ENCODE peak calls at places on chromosomes 16 and 17, in four cellular contexts. K, Q, E and T are unnamed samples.

GRCh38 chr17:63250830-63251229 is 195.3 kb downstream of the CYB561 start:
- DNase-seq in K (no peak), Q (no peak), E (no peak), T (no peak)

GRCh38 chr16:27444015-27444414 is 42.0 kb downstream of the IL21R start:
- DNase-seq in K (no peak), Q (no peak), E (no peak), T (no peak)

GRCh38 chr16:78448658-78449327 is 349.3 kb downstream of the WWOX start:
- DNase-seq in K (no peak), Q (no peak), E (no peak), T (no peak)

GRCh38 chr17:73901661-73902415 is 257.6 kb upstream of the SDK2 start:
- DNase-seq in K (no peak), Q (no peak), E (no peak), T (no peak)

GRCh38 chr17:69597898-69598692 is 183.6 kb downstream of the MAP2K6 start:
- DNase-seq in K (no peak), Q (no peak), E (no peak), T (no peak)

GRCh38 chr16:26195225-26195624 is 503.5 kb downstream of the HS3ST4 start:
- DNase-seq in K (no peak), Q (no peak), E (no peak), T (no peak)

GRCh38 chr16:57871457-57871856 is 69.2 kb upstream of the KIFC3 start:
- DNase-seq in K (no peak), Q (no peak), E (no peak), T (no peak)

GRCh38 chr16:16007743-16008111 is 58.3 kb downstream of the ABCC1 start:
- DNase-seq in K (no peak), Q (no peak), E (no peak), T (no peak)

GRCh38 chr17:59331929-59332889 is 754 bp downstream of the YPEL2 start:
- DNase-seq in K (no peak), Q (no peak), E (no peak), T (peak; percentile 51)

GRCh38 chr17:64159051-64159590 is 29.2 kb upstream of the ERN1 start:
- DNase-seq in K (no peak), Q (no peak), E (no peak), T (no peak)

GRCh38 chr17:72422505-72423285 is 301.9 kb downstream of the SOX9 start:
- DNase-seq in K (no peak), Q (peak; percentile 95), E (peak; percentile 96), T (no peak)

GRCh38 chr16:66474750-66475199 is 47.7 kb downstream of the BEAN1 start:
- DNase-seq in K (no peak), Q (no peak), E (no peak), T (no peak)

GRCh38 chr17:48016112-48016511 is 21.5 kb downstream of the COPZ2 start:
- DNase-seq in K (no peak), Q (no peak), E (no peak), T (no peak)

GRCh38 chr17:42704495-42705494 is 22.5 kb downstream of the CNTNAP1 start:
- DNase-seq in K (no peak), Q (no peak), E (no peak), T (no peak)

GRCh38 chr17:16971458-16972338 is at the start of gene TNFRSF13B:
- DNase-seq in K (no peak), Q (no peak), E (no peak), T (no peak)

GRCh38 chr17:74521701-74522201 is 9.5 kb downstream of the CD300LB start:
- DNase-seq in K (no peak), Q (no peak), E (no peak), T (no peak)

GRCh38 chr17:37234106-37234505 is 141.7 kb upstream of the C17orf78 start:
- DNase-seq in K (no peak), Q (no peak), E (no peak), T (no peak)

GRCh38 chr17:37134050-37134449 is 185.3 kb downstream of the AATF start:
- DNase-seq in K (no peak), Q (no peak), E (no peak), T (no peak)

GRCh38 chr17:42407289-42407836 is 15.7 kb downstream of the CAVIN1 start:
- DNase-seq in K (no peak), Q (no peak), E (peak; percentile 63), T (peak; percentile 48)

GRCh38 chr16:54690710-54691109 is 240.0 kb upstream of the IRX5 start:
- DNase-seq in K (no peak), Q (no peak), E (no peak), T (no peak)

GRCh38 chr16:17757808-17758207 is 287.0 kb upstream of the XYLT1 start:
- DNase-seq in K (no peak), Q (no peak), E (no peak), T (no peak)

GRCh38 chr16:2686912-2687507 is 4.7 kb downstream of the KCTD5 start:
- DNase-seq in K (no peak), Q (no peak), E (no peak), T (peak; percentile 44)

GRCh38 chr17:21119247-21119944 is 7.4 kb upstream of the DHRS7B start:
- DNase-seq in K (peak; percentile 42), Q (peak; percentile 74), E (peak; percentile 53), T (peak; percentile 63)

GRCh38 chr16:84532299-84532724 is 27.9 kb upstream of the MEAK7 start:
- DNase-seq in K (peak; percentile 55), Q (no peak), E (peak; percentile 56), T (no peak)

GRCh38 chr16:11783319-11784047 is 13.6 kb downstream of the ZC3H7A start:
- DNase-seq in K (no peak), Q (no peak), E (no peak), T (peak; percentile 28)

GRCh38 chr17:79986441-79987186 is 49.1 kb downstream of the TBC1D16 start:
- DNase-seq in K (no peak), Q (no peak), E (peak; percentile 94), T (no peak)

DNA sequence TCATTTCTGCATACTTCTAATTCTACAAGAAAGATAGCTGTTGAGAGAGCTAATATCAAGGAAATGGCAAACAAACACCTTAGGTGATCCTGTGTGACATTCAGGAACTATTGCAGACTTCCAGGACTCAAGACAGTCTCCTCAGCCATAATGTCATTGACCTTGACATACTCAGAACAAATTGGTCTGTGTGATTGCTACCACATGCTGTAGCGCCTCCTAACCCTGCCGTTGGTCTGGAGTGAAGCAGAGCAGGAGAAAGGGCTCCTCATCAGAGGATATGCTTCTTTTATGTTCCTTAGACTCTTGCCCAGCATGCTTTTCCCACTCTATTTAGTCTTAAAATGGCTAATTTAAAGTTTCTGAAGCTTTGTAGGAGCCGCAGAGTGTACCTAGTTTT is 194.2 kb upstream of the TBX2 start:
- DNase-seq in K (no peak), Q (no peak), E (no peak), T (no peak)
- TF ChIP-seq TCF7L2 in K (no peak), Q (no peak), E (no peak), T (no peak)

DNA sequence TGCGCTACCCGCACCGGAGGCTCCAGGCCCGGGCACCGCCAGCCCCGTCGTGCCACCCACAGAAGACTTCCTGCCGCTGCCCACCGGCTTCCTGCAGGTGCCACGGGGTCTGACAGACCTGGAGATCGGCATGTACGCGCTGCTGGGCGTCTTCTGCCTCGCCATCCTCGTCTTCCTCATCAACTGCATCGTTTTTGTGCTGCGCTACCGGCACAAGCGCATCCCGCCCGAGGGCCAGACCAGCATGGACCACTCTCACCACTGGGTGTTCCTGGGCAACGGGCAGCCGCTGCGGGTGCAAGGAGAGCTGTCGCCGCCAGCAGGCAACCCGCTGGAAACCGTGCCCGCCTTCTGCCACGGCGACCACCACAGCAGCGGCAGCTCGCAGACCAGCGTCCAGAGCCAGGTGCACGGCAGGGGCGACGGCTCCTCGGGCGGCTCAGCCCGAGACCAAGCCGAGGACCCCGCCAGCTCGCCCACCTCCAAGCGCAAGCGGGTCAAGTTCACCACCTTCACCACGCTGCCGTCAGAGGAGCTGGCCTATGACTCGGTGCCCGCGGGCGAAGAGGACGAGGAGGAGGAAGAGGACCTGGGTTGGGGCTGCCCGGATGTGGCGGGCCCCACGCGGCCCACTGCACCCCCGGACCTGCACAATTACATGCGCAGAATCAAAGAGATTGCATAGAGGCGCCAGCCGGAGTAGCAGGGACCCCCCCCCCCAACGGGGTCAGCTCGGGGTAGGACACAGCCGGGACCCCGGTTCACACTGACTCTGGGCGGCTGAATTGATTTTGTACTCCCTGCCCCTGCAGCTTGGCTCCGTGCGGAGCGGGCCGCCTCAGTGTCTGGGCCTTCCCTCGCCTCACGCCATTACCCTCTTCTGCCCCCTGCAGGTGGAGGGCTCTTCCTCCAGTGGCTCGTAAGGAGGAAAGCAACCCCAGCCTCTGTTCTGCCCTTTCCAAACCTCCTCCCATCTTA is 58.5 kb downstream of the TMEM132E start:
- DNase-seq in K (peak; percentile 25), Q (peak; percentile 40), E (peak; percentile 45), T (peak; percentile 86)
- H3K4me1 ChIP-seq in K (no peaks in the 10 kb centered on the region), Q (no peaks in the 10 kb centered on the region), E (no peaks in the 10 kb centered on the region), T (peaks cover 13% of the 10 kb centered on the region)

GRCh38 chr17:78808106-78808635 is 26.1 kb upstream of the CYTH1 start:
- DNase-seq in K (no peak), Q (no peak), E (no peak), T (no peak)

GRCh38 chr17:78803161-78803845 is 21.2 kb upstream of the CYTH1 start:
- DNase-seq in K (no peak), Q (no peak), E (no peak), T (no peak)

GRCh38 chr17:78805301-78805700 is 23.2 kb upstream of the CYTH1 start:
- DNase-seq in K (no peak), Q (no peak), E (no peak), T (no peak)

GRCh38 chr17:78804777-78805176 is 22.7 kb upstream of the CYTH1 start:
- DNase-seq in K (no peak), Q (no peak), E (no peak), T (no peak)

DNA sequence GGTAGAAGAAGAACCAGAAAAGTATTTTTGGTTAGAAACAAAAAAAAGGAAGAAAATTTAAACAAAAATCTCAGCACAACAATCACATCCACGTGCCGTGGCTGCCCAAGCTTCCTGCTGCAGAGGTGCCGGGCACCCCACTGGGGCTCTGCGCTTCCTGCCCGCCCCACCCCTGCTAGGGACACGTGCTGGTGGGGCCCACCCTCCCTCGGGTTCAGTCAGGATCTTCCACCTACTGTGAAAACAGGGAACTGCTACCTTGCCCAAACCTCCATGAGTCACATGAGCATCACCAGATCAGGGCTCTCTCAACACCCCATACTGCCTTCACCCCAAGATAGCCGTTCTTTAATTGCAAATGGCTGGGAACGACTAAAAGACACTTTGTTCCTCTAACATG is 24.4 kb upstream of the CYTH1 start:
- DNase-seq in K (no peak), Q (no peak), E (no peak), T (no peak)
- TF ChIP-seq TCF7L2 in K (no peak), Q (no peak), E (no peak), T (no peak)

GRCh38 chr17:57915532-57915931 is 39.7 kb downstream of the CUEDC1 start:
- DNase-seq in K (no peak), Q (no peak), E (no peak), T (no peak)
- H3K4me1 ChIP-seq in K (peaks cover 69% of the 10 kb centered on the region), Q (peaks cover 70% of the 10 kb centered on the region), E (peaks cover 49% of the 10 kb centered on the region), T (peaks cover 5% of the 10 kb centered on the region)

GRCh38 chr17:34098712-34099111 is 156.4 kb upstream of the CCL2 start:
- DNase-seq in K (peak; percentile 24), Q (no peak), E (no peak), T (no peak)
- TF ChIP-seq TCF7L2 in K (no peak), Q (no peak), E (no peak), T (no peak)

DNA sequence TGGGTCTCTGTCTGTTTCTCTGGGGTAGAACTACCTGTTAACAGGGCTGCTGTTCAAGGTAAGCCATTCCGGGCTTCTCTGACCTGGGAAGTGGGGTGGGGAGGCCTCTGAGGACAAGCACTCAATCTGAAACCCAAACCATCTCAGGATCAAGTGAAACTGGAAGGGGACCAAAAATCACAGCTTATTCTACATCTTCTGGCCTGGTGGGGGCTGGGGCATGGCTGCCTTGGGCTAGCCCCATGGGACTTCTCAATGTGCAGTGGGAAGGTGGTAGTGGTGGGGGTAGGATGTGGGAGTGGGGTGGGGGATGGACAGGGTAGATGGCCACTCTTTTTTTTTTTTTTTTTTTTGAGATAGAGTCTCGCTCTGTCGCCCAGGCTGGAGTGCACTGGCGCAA is 5.5 kb downstream of the FLOT2 start:
- DNase-seq in K (no peak), Q (no peak), E (no peak), T (no peak)
- H3K4me1 ChIP-seq in K (peaks cover 8% of the 10 kb centered on the region), Q (peaks cover 14% of the 10 kb centered on the region), E (peaks cover 30% of the 10 kb centered on the region), T (peaks cover 28% of the 10 kb centered on the region)

GRCh38 chr16:4676826-4677225 is 16.5 kb upstream of the NUDT16L1 start:
- DNase-seq in K (no peak), Q (no peak), E (no peak), T (no peak)
- TF ChIP-seq TCF7L2 in K (no peak), Q (no peak), E (no peak), T (no peak)